ENCODE peak calls at places on chromosomes 2 and 18, in six cellular contexts. V, B, T, G, K and N are unnamed samples.

GRCh38 chr2:110120171-110121051 is 4.8 kb upstream of the MALL start:
- DNase-seq in V (no peak), B (no peak), T (no peak), G (no peak), K (no peak), N (no peak)

GRCh38 chr2:224807153-224807964 is 91.2 kb upstream of the CCDC195 start:
- DNase-seq in V (no peak), B (peak), T (no peak), G (no peak), K (no peak), N (no peak)

GRCh38 chr2:233331536-233331935 is 22.8 kb upstream of the DGKD start:
- DNase-seq in V (no peak), B (no peak), T (no peak), G (no peak), K (peak), N (no peak)

GRCh38 chr18:37314534-37314933 is 251.1 kb downstream of the CELF4 start:
- DNase-seq in V (no peak), B (no peak), T (no peak), G (no peak), K (no peak), N (no peak)

GRCh38 chr2:202588647-202589581 is 45.9 kb upstream of the FAM117B start:
- DNase-seq in V (peak), B (peak), T (peak), G (peak), K (peak), N (peak)

GRCh38 chr2:111632661-111633060 is 251.3 kb downstream of the ANAPC1 start:
- DNase-seq in V (peak), B (no peak), T (no peak), G (no peak), K (no peak), N (no peak)

GRCh38 chr2:226184940-226185575 is 614.6 kb downstream of the IRS1 start:
- DNase-seq in V (peak), B (peak), T (no peak), G (no peak), K (no peak), N (no peak)

GRCh38 chr2:168030862-168031624 is 216.4 kb downstream of the STK39 start:
- DNase-seq in V (peak), B (no peak), T (no peak), G (no peak), K (no peak), N (no peak)

GRCh38 chr2:70044290-70045040 is 42.8 kb upstream of the PCBP1 start:
- DNase-seq in V (no peak), B (no peak), T (no peak), G (no peak), K (no peak), N (no peak)

GRCh38 chr2:208265371-208265806 is 666 bp upstream of the PIKFYVE start:
- DNase-seq in V (peak), B (no peak), T (peak), G (peak), K (peak), N (no peak)

GRCh38 chr2:238139141-238139840 is 823 bp downstream of the KLHL30 start:
- DNase-seq in V (no peak), B (no peak), T (no peak), G (peak), K (peak), N (peak)

GRCh38 chr2:232097260-232097659 is 135.7 kb downstream of the DIS3L2 start:
- DNase-seq in V (no peak), B (no peak), T (no peak), G (no peak), K (no peak), N (no peak)

GRCh38 chr2:150866431-150866830 is 379.0 kb upstream of the RND3 start:
- DNase-seq in V (peak), B (no peak), T (no peak), G (peak), K (no peak), N (no peak)

GRCh38 chr2:220469201-220469600 is 841.8 kb downstream of the SLC4A3 start:
- DNase-seq in V (peak), B (peak), T (no peak), G (no peak), K (no peak), N (no peak)

GRCh38 chr2:218146056-218146455 is 20.2 kb downstream of the CXCR2 start:
- DNase-seq in V (peak), B (no peak), T (no peak), G (no peak), K (no peak), N (no peak)

DNA sequence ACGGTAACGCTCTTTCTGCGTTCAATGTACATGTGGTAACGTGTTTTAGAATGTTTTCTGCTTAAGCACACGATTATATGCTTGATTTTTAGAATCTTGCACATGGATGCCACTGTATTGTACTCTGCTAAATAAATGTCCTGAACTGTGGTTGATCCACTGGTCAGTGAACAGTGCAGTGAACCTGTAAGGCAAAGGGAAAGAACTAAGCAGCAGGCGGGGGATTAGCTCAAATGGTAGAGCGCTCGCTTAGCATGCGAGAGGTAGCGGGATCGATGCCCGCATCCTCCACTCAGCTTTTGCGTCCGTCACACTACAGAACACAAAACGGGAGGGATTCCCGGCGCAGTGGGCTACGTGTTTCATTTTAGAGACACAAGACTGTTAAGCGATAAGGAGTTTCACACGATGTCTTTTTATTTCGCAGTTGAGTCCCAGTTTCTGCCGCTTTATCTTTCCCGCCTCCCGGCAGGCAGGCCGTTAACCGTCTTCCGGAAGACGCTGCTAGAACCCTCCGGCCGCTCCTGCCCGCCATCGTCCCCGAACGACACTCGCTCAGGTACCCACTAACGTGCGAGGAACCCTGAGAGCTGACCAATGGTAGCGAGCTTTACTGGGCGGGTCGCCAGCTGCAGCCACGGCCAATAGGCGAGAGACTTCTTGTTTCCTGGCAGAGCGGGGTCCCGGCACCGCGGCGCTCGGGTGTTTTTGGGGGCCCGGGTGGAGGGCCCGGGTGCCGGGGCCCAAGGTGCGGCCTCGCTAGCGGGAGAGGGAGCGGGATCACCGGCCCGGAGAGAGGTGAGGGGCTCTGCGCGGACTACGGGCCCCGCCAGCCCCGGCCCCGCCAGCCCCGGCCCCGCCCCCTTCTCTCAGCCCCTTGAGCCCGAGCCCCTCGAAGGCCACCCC is at the start of gene AGBL5:
- DNase-seq in V (peak), B (peak), T (peak), G (peak), K (peak), N (peak)
- TF ChIP-seq POLR2A in V (peak), B (peak), T (peak), G (peak), K (no peak), N (peak)

DNA sequence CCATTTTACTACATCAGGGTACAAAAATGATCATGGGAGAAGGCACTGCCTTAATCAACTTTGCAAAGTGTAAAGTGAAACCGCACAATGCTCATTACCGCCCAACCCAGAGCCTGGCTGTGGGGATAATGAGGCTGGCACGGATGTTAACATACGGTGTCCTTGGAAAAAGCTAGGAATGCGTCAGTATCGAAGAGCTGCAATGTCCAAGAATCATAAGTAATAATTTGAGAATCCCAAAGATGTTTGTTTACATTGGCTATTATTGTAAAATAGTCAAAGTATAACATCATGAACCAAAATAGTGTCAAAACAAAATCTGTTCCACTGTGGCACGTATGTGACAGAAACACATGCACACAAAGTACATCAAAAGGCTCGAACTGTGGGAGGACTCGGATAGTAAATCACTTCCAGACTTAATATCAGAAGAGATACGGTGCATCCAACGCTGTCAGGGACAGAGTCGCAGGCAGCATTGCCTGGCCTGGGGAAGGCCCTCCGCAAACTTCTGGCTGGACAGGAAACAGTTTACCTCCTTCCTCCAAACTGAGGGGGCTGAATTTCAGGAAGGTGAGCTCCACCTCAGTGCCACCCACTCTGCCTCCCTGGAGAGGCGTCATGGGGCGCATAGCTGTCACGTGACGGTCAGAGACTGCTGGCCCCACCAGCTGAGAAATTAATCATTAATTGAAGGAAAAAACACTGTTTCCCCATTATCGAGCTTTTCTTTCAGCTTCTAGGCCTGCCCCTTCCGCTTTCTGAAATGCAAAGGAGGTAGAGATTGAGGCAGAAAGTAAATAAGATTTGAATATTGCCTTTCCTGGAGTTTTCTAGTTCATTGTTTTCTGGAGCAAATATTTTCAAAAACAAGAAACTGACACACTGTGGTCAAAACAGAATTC is 1.8 kb upstream of the ID2 start:
- DNase-seq in V (peak), B (peak), T (no peak), G (no peak), K (no peak), N (peak)
- TF ChIP-seq POLR2A in V (peak), B (peak), T (peak), G (peak), K (peak), N (no peak)

GRCh38 chr2:221502270-221502973 is 69.7 kb downstream of the EPHA4 start:
- DNase-seq in V (peak), B (no peak), T (no peak), G (no peak), K (no peak), N (no peak)
- TF ChIP-seq POLR2A in V (no peak), B (no peak), T (no peak), G (no peak), K (no peak), N (no peak)

GRCh38 chr18:21112543-21113105 is 1.0 kb upstream of the ROCK1 start:
- DNase-seq in V (peak), B (no peak), T (no peak), G (no peak), K (no peak), N (peak)

GRCh38 chr18:21110667-21111350 is 804 bp downstream of the ROCK1 start:
- DNase-seq in V (peak), B (peak), T (no peak), G (peak), K (peak), N (peak)

GRCh38 chr18:21112140-21112473 is 494 bp upstream of the ROCK1 start:
- DNase-seq in V (no peak), B (no peak), T (no peak), G (no peak), K (no peak), N (no peak)

GRCh38 chr18:21109936-21110666 is 1.5 kb downstream of the ROCK1 start:
- DNase-seq in V (peak), B (no peak), T (no peak), G (no peak), K (no peak), N (no peak)

GRCh38 chr18:21111351-21112139 is at the start of gene ROCK1:
- DNase-seq in V (peak), B (peak), T (peak), G (peak), K (peak), N (peak)
- TF ChIP-seq POLR2A in V (peak), B (peak), T (peak), G (peak), K (peak), N (no peak)